ENCODE peak calls at places on chromosome 4, in ten cellular contexts. G, X, Z, Q, R, M, U, C, W and F are unnamed samples.

GRCh38 chr4:117064297-117064696 is 21.1 kb downstream of the TRAM1L1 start:
- DNase-seq in W (no peak), R (no peak), M (no peak), Z (no peak), X (no peak), Q (no peak), U (no peak), G (no peak), C (no peak), F (no peak)

GRCh38 chr4:102390438-102390837 is 45.2 kb upstream of the SLC39A8 start:
- DNase-seq in M (peak; percentile 28), C (no peak), G (no peak), Q (no peak), U (no peak), R (no peak), X (no peak), W (no peak), Z (no peak), F (no peak)

GRCh38 chr4:94676910-94677309 is 80.8 kb upstream of the BMPR1B start:
- DNase-seq in Z (no peak), U (no peak), X (no peak), R (no peak), M (no peak), W (no peak), Q (no peak), G (peak; percentile 81), C (no peak), F (no peak)

GRCh38 chr4:82905205-82905604 is 4.7 kb downstream of the THAP9 start:
- DNase-seq in G (peak; percentile 25), Q (no peak), X (no peak), Z (no peak), R (no peak), W (no peak), U (no peak), M (peak; percentile 59), C (no peak), F (no peak)

GRCh38 chr4:64776820-64777219 is 367.6 kb upstream of the TECRL start:
- DNase-seq in W (no peak), U (no peak), R (no peak), X (no peak), M (no peak), Z (no peak), G (no peak), C (no peak), Q (no peak), F (no peak)

GRCh38 chr4:161581262-161581661 is 582.5 kb downstream of the FSTL5 start:
- DNase-seq in C (no peak), Z (no peak), M (no peak), U (no peak), Q (no peak), G (peak; percentile 51), R (no peak), W (no peak), X (no peak), F (no peak)

GRCh38 chr4:13907255-13907751 is 279.8 kb upstream of the BOD1L1 start:
- DNase-seq in C (no peak), G (peak; percentile 97), W (peak; percentile 87), M (no peak), X (no peak), U (no peak), Q (peak; percentile 94), Z (peak; percentile 72), R (no peak), F (no peak)

GRCh38 chr4:6251365-6251764 is 18.3 kb upstream of the WFS1 start:
- DNase-seq in C (no peak), Q (no peak), Z (no peak), R (peak; percentile 60), M (no peak), X (no peak), U (no peak), W (no peak), G (no peak), F (no peak)

GRCh38 chr4:138400528-138400927 is 158.4 kb upstream of the SLC7A11 start:
- DNase-seq in Z (no peak), M (no peak), Q (no peak), W (no peak), C (peak; percentile 13), G (no peak), U (no peak), R (no peak), X (no peak), F (no peak)

GRCh38 chr4:1205641-1206298 is 33.4 kb upstream of the SPON2 start:
- DNase-seq in M (no peak), U (peak; percentile 15), Q (no peak), W (no peak), C (no peak), Z (no peak), X (no peak), G (no peak), R (peak; percentile 72), F (peak; percentile 16)

GRCh38 chr4:153934689-153935017 is 145.8 kb upstream of the SFRP2 start:
- DNase-seq in X (no peak), Q (no peak), R (no peak), M (no peak), C (no peak), U (no peak), W (no peak), G (peak; percentile 77), Z (peak; percentile 15), F (no peak)

GRCh38 chr4:47641755-47642154 is 156.7 kb downstream of the ATP10D start:
- DNase-seq in C (no peak), U (no peak), W (no peak), M (no peak), R (no peak), G (peak; percentile 44), Z (no peak), Q (no peak), X (no peak), F (peak; percentile 62)

GRCh38 chr4:8046925-8047541 is 107.4 kb upstream of the AFAP1 start:
- DNase-seq in R (no peak), G (no peak), U (no peak), X (peak; percentile 56), M (no peak), Q (no peak), Z (no peak), C (no peak), W (no peak), F (no peak)

GRCh38 chr4:13509442-13509841 is 25.3 kb upstream of the RAB28 start:
- DNase-seq in Z (no peak), X (no peak), U (no peak), G (no peak), M (no peak), C (no peak), W (no peak), Q (no peak), R (no peak), F (no peak)

GRCh38 chr4:12929784-12930183 is 554.4 kb downstream of the RAB28 start:
- DNase-seq in R (no peak), X (no peak), M (no peak), Z (no peak), G (no peak), W (no peak), Q (no peak), U (no peak), C (no peak), F (no peak)

GRCh38 chr4:107977482-107977881 is 12.2 kb upstream of the HADH start:
- DNase-seq in Q (no peak), R (no peak), W (no peak), Z (no peak), X (no peak), G (no peak), C (no peak), M (no peak), U (no peak), F (no peak)

GRCh38 chr4:169136330-169136729 is 126.3 kb upstream of the CBR4 start:
- DNase-seq in Z (no peak), G (no peak), Q (no peak), U (no peak), R (no peak), C (no peak), M (no peak), W (no peak), X (no peak), F (no peak)

GRCh38 chr4:28686618-28687017 is 1826.0 kb downstream of the STIM2 start:
- DNase-seq in Q (no peak), R (no peak), X (no peak), U (peak; percentile 9), C (peak; percentile 14), G (peak; percentile 4), W (peak; percentile 2), M (no peak), Z (no peak), F (peak; percentile 72)

GRCh38 chr4:55409468-55410171 is 13.9 kb downstream of the TMEM165 start:
- DNase-seq in R (no peak), M (no peak), U (no peak), Q (no peak), W (no peak), X (no peak), G (peak; percentile 51), Z (no peak), C (no peak), F (peak; percentile 49)
- TF ChIP-seq CTCF in R (peak; percentile 10), M (peak; percentile 53), U (peak; percentile 35), Q (peak; percentile 24), W (peak; percentile 37), X (no peak), G (peak; percentile 52), Z (peak; percentile 36), C (peak; percentile 56), F (no peak)

GRCh38 chr4:159455675-159456235 is 352.9 kb downstream of the RAPGEF2 start:
- DNase-seq in U (no peak), G (peak; percentile 36), W (peak; percentile 36), M (no peak), R (no peak), Q (no peak), X (no peak), C (no peak), Z (no peak), F (no peak)
- TF ChIP-seq CTCF in U (peak; percentile 63), G (peak; percentile 77), W (peak; percentile 81), M (peak; percentile 81), R (peak; percentile 55), Q (peak; percentile 83), X (no peak), C (peak; percentile 75), Z (peak; percentile 81), F (peak; percentile 67)

GRCh38 chr4:111943796-111944203 is 201.5 kb upstream of the FAM241A start:
- DNase-seq in C (no peak), G (peak; percentile 54), X (no peak), R (peak; percentile 41), W (no peak), U (no peak), Z (no peak), M (peak; percentile 24), Q (no peak), F (peak; percentile 48)
- TF ChIP-seq CTCF in C (peak; percentile 33), G (peak; percentile 69), X (no peak), R (peak; percentile 6), W (peak; percentile 64), U (peak; percentile 6), Z (peak; percentile 22), M (peak; percentile 74), Q (peak; percentile 69), F (peak; percentile 68)

DNA sequence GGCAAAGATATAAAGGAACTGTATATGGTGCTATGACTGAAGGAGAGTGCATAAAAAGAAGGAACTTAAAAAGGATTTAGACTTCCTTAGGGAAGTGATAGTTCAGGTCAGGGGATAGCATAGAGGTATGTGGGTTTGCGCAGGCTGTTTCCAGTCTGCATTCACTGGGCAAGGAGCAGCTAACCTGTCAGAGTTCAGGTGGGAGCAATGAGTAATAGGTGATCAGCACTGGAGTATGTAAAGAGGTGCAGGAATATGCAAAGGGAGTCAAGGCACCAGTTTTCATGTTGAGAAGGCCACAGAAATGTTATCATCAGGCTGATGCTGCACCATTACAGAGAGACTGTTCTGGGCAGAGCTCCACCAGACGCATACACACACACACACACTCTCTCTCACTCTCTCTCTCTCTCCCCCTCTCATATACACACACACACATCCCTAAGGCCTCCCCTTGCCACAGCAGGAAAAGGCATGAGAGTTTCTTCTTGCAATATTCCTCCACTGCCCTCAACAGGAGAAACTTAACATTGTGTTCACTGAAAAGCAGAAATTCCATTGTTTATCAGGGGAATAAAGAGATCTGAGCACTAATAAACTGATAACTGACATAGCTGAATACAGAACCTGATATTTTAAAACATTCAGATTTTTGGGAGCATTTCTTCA is 256.4 kb upstream of the GRID2 start:
- DNase-seq in U (no peak), R (no peak), G (no peak), W (no peak), Q (no peak), Z (no peak), X (no peak), M (no peak), C (no peak), F (no peak)
- TF ChIP-seq CTCF in U (no peak), R (no peak), G (no peak), W (no peak), Q (no peak), Z (no peak), X (no peak), M (no peak), C (peak; percentile 21), F (no peak)